ENCODE peak calls at places on chromosomes 7 and 10, in five cellular contexts. One of them, this sample, is unnamed.

GRCh38 chr10:124574456-124575070 is 112.9 kb downstream of the LHPP start:
- DNase-seq in gastrocnemius medialis: no peak
- DNase-seq in CD8-positive, alpha-beta T cell: no peak
- DNase-seq in A549: no peak
- DNase-seq in stomach: no peak
- DNase-seq in this sample: no peak

GRCh38 chr10:116740971-116741370 is 1.4 kb downstream of the HSPA12A start:
- DNase-seq in gastrocnemius medialis: no peak
- DNase-seq in CD8-positive, alpha-beta T cell: no peak
- DNase-seq in A549: no peak
- DNase-seq in stomach: no peak
- DNase-seq in this sample: no peak

GRCh38 chr10:77333610-77334340 is 303.8 kb downstream of the KCNMA1 start:
- DNase-seq in gastrocnemius medialis: peak; percentile 56
- DNase-seq in CD8-positive, alpha-beta T cell: no peak
- DNase-seq in A549: peak; percentile 87
- DNase-seq in stomach: no peak
- DNase-seq in this sample: no peak

GRCh38 chr7:30848121-30848855 is 63.4 kb upstream of the AQP1 start:
- DNase-seq in gastrocnemius medialis: no peak
- DNase-seq in CD8-positive, alpha-beta T cell: no peak
- DNase-seq in A549: no peak
- DNase-seq in stomach: no peak
- DNase-seq in this sample: peak; percentile 63

GRCh38 chr7:15495170-15495569 is 66.6 kb downstream of the AGMO start:
- DNase-seq in gastrocnemius medialis: no peak
- DNase-seq in CD8-positive, alpha-beta T cell: no peak
- DNase-seq in A549: no peak
- DNase-seq in stomach: no peak
- DNase-seq in this sample: no peak

GRCh38 chr7:44988718-44989117 is 9.9 kb upstream of the MYO1G start:
- DNase-seq in gastrocnemius medialis: no peak
- DNase-seq in CD8-positive, alpha-beta T cell: no peak
- DNase-seq in A549: no peak
- DNase-seq in stomach: no peak
- DNase-seq in this sample: no peak

GRCh38 chr10:49549640-49550346 is 10.9 kb upstream of the ERCC6 start:
- DNase-seq in gastrocnemius medialis: no peak
- DNase-seq in CD8-positive, alpha-beta T cell: no peak
- DNase-seq in A549: no peak
- DNase-seq in stomach: no peak
- DNase-seq in this sample: no peak

GRCh38 chr10:55024718-55025117 is 223.7 kb upstream of the PCDH15 start:
- DNase-seq in gastrocnemius medialis: no peak
- DNase-seq in CD8-positive, alpha-beta T cell: no peak
- DNase-seq in A549: no peak
- DNase-seq in stomach: no peak
- DNase-seq in this sample: no peak

GRCh38 chr10:61987951-61988379 is 86.5 kb downstream of the ARID5B start:
- DNase-seq in gastrocnemius medialis: no peak
- DNase-seq in CD8-positive, alpha-beta T cell: no peak
- DNase-seq in A549: no peak
- DNase-seq in stomach: no peak
- DNase-seq in this sample: peak; percentile 90

GRCh38 chr7:25642849-25643248 is 414.6 kb upstream of the NPVF start:
- DNase-seq in gastrocnemius medialis: no peak
- DNase-seq in CD8-positive, alpha-beta T cell: no peak
- DNase-seq in A549: no peak
- DNase-seq in stomach: no peak
- DNase-seq in this sample: no peak

GRCh38 chr10:93541402-93542357 is 24.8 kb upstream of the FFAR4 start:
- DNase-seq in gastrocnemius medialis: peak; percentile 22
- DNase-seq in CD8-positive, alpha-beta T cell: no peak
- DNase-seq in A549: peak; percentile 56
- DNase-seq in stomach: peak; percentile 39
- DNase-seq in this sample: peak; percentile 16

GRCh38 chr10:83533290-83533689 is 606.0 kb upstream of the GHITM start:
- DNase-seq in gastrocnemius medialis: no peak
- DNase-seq in CD8-positive, alpha-beta T cell: no peak
- DNase-seq in A549: no peak
- DNase-seq in stomach: no peak
- DNase-seq in this sample: no peak

GRCh38 chr10:83522456-83522855 is 616.9 kb upstream of the GHITM start:
- DNase-seq in gastrocnemius medialis: no peak
- DNase-seq in CD8-positive, alpha-beta T cell: no peak
- DNase-seq in A549: no peak
- DNase-seq in stomach: no peak
- DNase-seq in this sample: no peak

GRCh38 chr10:83522881-83523386 is 616.4 kb upstream of the GHITM start:
- DNase-seq in gastrocnemius medialis: no peak
- DNase-seq in CD8-positive, alpha-beta T cell: no peak
- DNase-seq in A549: no peak
- DNase-seq in stomach: no peak
- DNase-seq in this sample: no peak

DNA sequence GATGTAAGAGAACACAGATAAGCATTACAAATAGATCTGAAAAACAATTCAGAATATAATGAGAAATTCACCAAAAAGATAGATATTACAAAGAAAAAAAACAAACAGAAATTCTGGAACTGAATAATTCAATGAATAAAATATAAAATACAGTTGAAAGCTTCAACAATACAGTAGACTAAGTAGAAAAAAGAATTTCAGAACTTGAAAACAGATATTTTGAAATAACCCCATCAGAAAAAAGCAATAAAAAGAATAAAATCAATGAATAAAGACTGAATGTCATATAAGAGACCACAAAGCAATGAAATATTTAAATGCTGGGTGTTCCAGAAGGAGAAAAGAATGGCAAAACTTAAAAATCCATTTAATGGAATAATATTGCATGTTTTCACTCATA is 611.4 kb upstream of the GHITM start:
- DNase-seq in gastrocnemius medialis: no peak
- DNase-seq in CD8-positive, alpha-beta T cell: no peak
- DNase-seq in A549: no peak
- DNase-seq in stomach: no peak
- DNase-seq in this sample: no peak
- H3K9me3 ChIP-seq in gastrocnemius medialis: peaks cover 4% of the 10 kb centered on the region
- H3K9me3 ChIP-seq in CD8-positive, alpha-beta T cell: peaks cover 4% of the 10 kb centered on the region
- H3K9me3 ChIP-seq in A549: peaks cover 5% of the 10 kb centered on the region
- H3K9me3 ChIP-seq in stomach: peaks cover 7% of the 10 kb centered on the region
- H3K9me3 ChIP-seq in this sample: no peaks in the 10 kb centered on the region

GRCh38 chr7:158507917-158508316 is 79.7 kb downstream of the PTPRN2 start:
- DNase-seq in gastrocnemius medialis: no peak
- DNase-seq in CD8-positive, alpha-beta T cell: no peak
- DNase-seq in A549: no peak
- DNase-seq in stomach: no peak
- DNase-seq in this sample: no peak
- H3K9me3 ChIP-seq in gastrocnemius medialis: no peaks in the 10 kb centered on the region
- H3K9me3 ChIP-seq in CD8-positive, alpha-beta T cell: no peaks in the 10 kb centered on the region
- H3K9me3 ChIP-seq in A549: peaks cover 58% of the 10 kb centered on the region
- H3K9me3 ChIP-seq in stomach: peaks cover 10% of the 10 kb centered on the region
- H3K9me3 ChIP-seq in this sample: no peaks in the 10 kb centered on the region

DNA sequence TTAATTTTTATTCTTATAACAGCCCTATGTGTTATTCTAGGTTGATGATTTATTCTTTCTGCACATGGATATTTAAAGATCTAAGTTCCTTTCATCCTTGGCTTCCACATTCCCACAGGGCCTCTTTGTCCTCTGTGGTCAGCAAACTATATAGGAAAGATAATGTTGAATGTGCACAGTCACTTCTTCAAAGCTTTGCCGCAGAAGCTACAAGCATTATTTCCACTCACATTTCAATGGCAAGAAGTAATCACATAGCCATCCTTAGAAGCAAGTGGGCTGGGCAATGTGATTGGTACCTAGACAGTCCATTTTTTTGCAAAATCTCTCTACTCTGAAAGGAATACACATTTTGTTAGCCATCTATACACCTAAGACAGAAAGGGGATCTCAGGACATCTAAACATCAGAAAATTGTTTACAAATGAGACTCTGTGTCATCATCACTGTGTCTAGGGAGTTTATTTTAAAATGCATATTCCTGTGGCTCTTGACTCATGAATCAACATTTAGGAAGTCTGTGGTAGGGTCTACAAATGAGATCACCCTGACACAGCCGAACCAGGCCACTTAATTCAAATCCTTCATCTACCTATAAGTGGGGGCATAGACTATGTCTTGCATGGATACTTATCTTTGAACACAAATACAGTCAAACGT is 1060.5 kb downstream of the XPNPEP1 start:
- DNase-seq in gastrocnemius medialis: no peak
- DNase-seq in CD8-positive, alpha-beta T cell: no peak
- DNase-seq in A549: no peak
- DNase-seq in stomach: no peak
- DNase-seq in this sample: no peak
- H3K9me3 ChIP-seq in gastrocnemius medialis: no peaks in the 10 kb centered on the region
- H3K9me3 ChIP-seq in CD8-positive, alpha-beta T cell: no peaks in the 10 kb centered on the region
- H3K9me3 ChIP-seq in A549: no peaks in the 10 kb centered on the region
- H3K9me3 ChIP-seq in stomach: no peaks in the 10 kb centered on the region
- H3K9me3 ChIP-seq in this sample: no peaks in the 10 kb centered on the region

DNA sequence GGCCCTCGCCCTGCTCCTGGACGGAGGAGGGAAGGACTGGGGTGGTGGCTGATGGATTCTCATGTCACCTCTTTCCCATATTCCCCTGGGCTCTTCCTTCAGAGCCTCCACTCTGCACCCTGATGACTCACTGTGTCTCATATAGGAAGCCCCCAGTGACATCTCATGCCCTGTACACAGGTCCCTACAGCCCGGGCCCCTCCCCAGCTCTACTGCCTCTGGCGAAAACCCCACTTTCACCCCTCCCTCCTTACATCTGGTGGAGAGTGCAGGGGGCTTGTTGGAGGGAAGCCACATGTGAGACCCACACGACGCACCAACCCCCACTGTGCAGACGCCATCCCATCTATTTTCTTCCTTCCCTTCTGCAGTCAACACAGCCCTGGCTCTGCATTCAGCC is 72.8 kb upstream of the ZNF479 start:
- DNase-seq in gastrocnemius medialis: no peak
- DNase-seq in CD8-positive, alpha-beta T cell: no peak
- DNase-seq in A549: no peak
- DNase-seq in stomach: peak; percentile 20
- DNase-seq in this sample: no peak
- H3K9me3 ChIP-seq in gastrocnemius medialis: no peaks in the 10 kb centered on the region
- H3K9me3 ChIP-seq in CD8-positive, alpha-beta T cell: no peaks in the 10 kb centered on the region
- H3K9me3 ChIP-seq in A549: peaks cover 6% of the 10 kb centered on the region
- H3K9me3 ChIP-seq in stomach: peaks cover 13% of the 10 kb centered on the region
- H3K9me3 ChIP-seq in this sample: no peaks in the 10 kb centered on the region

GRCh38 chr7:115968166-115968565 is 62.4 kb downstream of the TFEC start:
- DNase-seq in gastrocnemius medialis: no peak
- DNase-seq in CD8-positive, alpha-beta T cell: no peak
- DNase-seq in A549: no peak
- DNase-seq in stomach: no peak
- DNase-seq in this sample: no peak

GRCh38 chr7:115965241-115965640 is 65.3 kb downstream of the TFEC start:
- DNase-seq in gastrocnemius medialis: no peak
- DNase-seq in CD8-positive, alpha-beta T cell: no peak
- DNase-seq in A549: no peak
- DNase-seq in stomach: no peak
- DNase-seq in this sample: no peak

GRCh38 chr7:115962340-115962739 is 68.2 kb downstream of the TFEC start:
- DNase-seq in gastrocnemius medialis: no peak
- DNase-seq in CD8-positive, alpha-beta T cell: no peak
- DNase-seq in A549: no peak
- DNase-seq in stomach: no peak
- DNase-seq in this sample: no peak
- H3K9me3 ChIP-seq in gastrocnemius medialis: no peaks in the 10 kb centered on the region
- H3K9me3 ChIP-seq in CD8-positive, alpha-beta T cell: no peaks in the 10 kb centered on the region
- H3K9me3 ChIP-seq in A549: no peaks in the 10 kb centered on the region
- H3K9me3 ChIP-seq in stomach: no peaks in the 10 kb centered on the region
- H3K9me3 ChIP-seq in this sample: no peaks in the 10 kb centered on the region

GRCh38 chr7:36887969-36888368 is 163.7 kb upstream of the AOAH start:
- DNase-seq in gastrocnemius medialis: no peak
- DNase-seq in CD8-positive, alpha-beta T cell: no peak
- DNase-seq in A549: no peak
- DNase-seq in stomach: no peak
- DNase-seq in this sample: no peak

GRCh38 chr7:36889182-36889581 is 164.9 kb upstream of the AOAH start:
- DNase-seq in gastrocnemius medialis: no peak
- DNase-seq in CD8-positive, alpha-beta T cell: no peak
- DNase-seq in A549: no peak
- DNase-seq in stomach: no peak
- DNase-seq in this sample: no peak

GRCh38 chr7:36884863-36885262 is 160.6 kb upstream of the AOAH start:
- DNase-seq in gastrocnemius medialis: no peak
- DNase-seq in CD8-positive, alpha-beta T cell: no peak
- DNase-seq in A549: no peak
- DNase-seq in stomach: no peak
- DNase-seq in this sample: no peak

DNA sequence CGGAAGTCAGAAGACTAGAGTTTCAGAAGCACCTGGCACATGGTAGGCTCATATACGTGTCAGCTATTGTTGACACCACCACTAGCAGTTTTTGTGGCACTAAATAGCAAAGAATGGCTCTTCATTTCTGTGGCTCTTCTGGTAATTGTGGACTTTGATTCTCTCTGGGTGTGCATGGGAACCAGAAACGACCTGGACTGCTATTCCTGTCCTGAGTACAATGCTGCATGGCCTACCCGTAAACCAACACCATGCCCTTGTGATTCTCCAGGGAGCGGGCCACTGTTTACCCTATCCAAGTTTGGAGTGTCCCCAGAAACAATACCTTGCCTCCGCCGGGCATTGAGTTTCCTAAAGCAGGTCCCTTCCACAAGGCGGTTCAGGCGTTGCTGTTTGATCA is 162.9 kb upstream of the AOAH start:
- DNase-seq in gastrocnemius medialis: no peak
- DNase-seq in CD8-positive, alpha-beta T cell: no peak
- DNase-seq in A549: no peak
- DNase-seq in stomach: no peak
- DNase-seq in this sample: no peak
- H3K9me3 ChIP-seq in gastrocnemius medialis: no peaks in the 10 kb centered on the region
- H3K9me3 ChIP-seq in CD8-positive, alpha-beta T cell: no peaks in the 10 kb centered on the region
- H3K9me3 ChIP-seq in A549: no peaks in the 10 kb centered on the region
- H3K9me3 ChIP-seq in stomach: no peaks in the 10 kb centered on the region
- H3K9me3 ChIP-seq in this sample: no peaks in the 10 kb centered on the region